ENCODE peak calls at places on chromosomes 1 and 21, in nine cellular contexts. One of them, this sample, is unnamed.

GRCh38 chr1:149977345-149977744 is 33.2 kb downstream of the OTUD7B start:
- DNase-seq in keratinocyte: no peak
- DNase-seq in uterus: no peak
- DNase-seq in CD8-positive, alpha-beta T cell: no peak
- DNase-seq in IMR-90: no peak
- DNase-seq in adrenal gland: no peak
- DNase-seq in fibroblast of lung: no peak
- DNase-seq in psoas muscle: no peak
- DNase-seq in prostate gland: no peak
- DNase-seq in this sample: no peak

GRCh38 chr1:181251001-181251712 is 162.7 kb downstream of the IER5 start:
- DNase-seq in keratinocyte: peak; percentile 55
- DNase-seq in uterus: no peak
- DNase-seq in CD8-positive, alpha-beta T cell: no peak
- DNase-seq in IMR-90: peak; percentile 57
- DNase-seq in adrenal gland: peak; percentile 49
- DNase-seq in fibroblast of lung: peak; percentile 84
- DNase-seq in psoas muscle: no peak
- DNase-seq in prostate gland: peak; percentile 74
- DNase-seq in this sample: peak; percentile 9

GRCh38 chr1:206739411-206740076 is 31.0 kb upstream of the IL19 start:
- DNase-seq in keratinocyte: no peak
- DNase-seq in uterus: no peak
- DNase-seq in CD8-positive, alpha-beta T cell: no peak
- DNase-seq in IMR-90: peak; percentile 33
- DNase-seq in adrenal gland: no peak
- DNase-seq in fibroblast of lung: no peak
- DNase-seq in psoas muscle: no peak
- DNase-seq in prostate gland: no peak
- DNase-seq in this sample: no peak

GRCh38 chr1:89941110-89941770 is 53.7 kb upstream of the ZNF326 start:
- DNase-seq in keratinocyte: no peak
- DNase-seq in uterus: no peak
- DNase-seq in CD8-positive, alpha-beta T cell: no peak
- DNase-seq in IMR-90: no peak
- DNase-seq in adrenal gland: no peak
- DNase-seq in fibroblast of lung: no peak
- DNase-seq in psoas muscle: no peak
- DNase-seq in prostate gland: no peak
- DNase-seq in this sample: no peak

GRCh38 chr1:217471403-217471802 is 159.5 kb downstream of the GPATCH2 start:
- DNase-seq in keratinocyte: no peak
- DNase-seq in uterus: no peak
- DNase-seq in CD8-positive, alpha-beta T cell: no peak
- DNase-seq in IMR-90: no peak
- DNase-seq in adrenal gland: no peak
- DNase-seq in fibroblast of lung: no peak
- DNase-seq in psoas muscle: no peak
- DNase-seq in prostate gland: no peak
- DNase-seq in this sample: no peak

GRCh38 chr1:34166191-34167090 is 1.4 kb upstream of the CSMD2 start:
- DNase-seq in keratinocyte: no peak
- DNase-seq in uterus: no peak
- DNase-seq in CD8-positive, alpha-beta T cell: no peak
- DNase-seq in IMR-90: no peak
- DNase-seq in adrenal gland: peak; percentile 70
- DNase-seq in fibroblast of lung: peak; percentile 44
- DNase-seq in psoas muscle: peak; percentile 48
- DNase-seq in prostate gland: no peak
- DNase-seq in this sample: no peak

GRCh38 chr1:156004843-156005593 is 15.7 kb downstream of the SSR2 start:
- DNase-seq in keratinocyte: no peak
- DNase-seq in uterus: no peak
- DNase-seq in CD8-positive, alpha-beta T cell: no peak
- DNase-seq in IMR-90: no peak
- DNase-seq in adrenal gland: no peak
- DNase-seq in fibroblast of lung: no peak
- DNase-seq in psoas muscle: no peak
- DNase-seq in prostate gland: no peak
- DNase-seq in this sample: no peak

GRCh38 chr1:72623299-72623708 is 341.0 kb upstream of the NEGR1 start:
- DNase-seq in keratinocyte: no peak
- DNase-seq in uterus: no peak
- DNase-seq in CD8-positive, alpha-beta T cell: no peak
- DNase-seq in IMR-90: peak; percentile 31
- DNase-seq in adrenal gland: no peak
- DNase-seq in fibroblast of lung: peak; percentile 46
- DNase-seq in psoas muscle: no peak
- DNase-seq in prostate gland: peak; percentile 4
- DNase-seq in this sample: peak; percentile 5

GRCh38 chr1:152673016-152673415 is 2.1 kb upstream of the LCE2C start:
- DNase-seq in keratinocyte: no peak
- DNase-seq in uterus: no peak
- DNase-seq in CD8-positive, alpha-beta T cell: no peak
- DNase-seq in IMR-90: no peak
- DNase-seq in adrenal gland: no peak
- DNase-seq in fibroblast of lung: no peak
- DNase-seq in psoas muscle: no peak
- DNase-seq in prostate gland: no peak
- DNase-seq in this sample: no peak

GRCh38 chr1:54218883-54219687 is 19.1 kb downstream of the MRPL37 start:
- DNase-seq in keratinocyte: no peak
- DNase-seq in uterus: no peak
- DNase-seq in CD8-positive, alpha-beta T cell: no peak
- DNase-seq in IMR-90: peak; percentile 16
- DNase-seq in adrenal gland: peak; percentile 66
- DNase-seq in fibroblast of lung: no peak
- DNase-seq in psoas muscle: no peak
- DNase-seq in prostate gland: no peak
- DNase-seq in this sample: no peak

GRCh38 chr21:29164330-29164942 is 34.0 kb downstream of the MAP3K7CL start:
- DNase-seq in keratinocyte: no peak
- DNase-seq in uterus: no peak
- DNase-seq in CD8-positive, alpha-beta T cell: no peak
- DNase-seq in IMR-90: peak; percentile 91
- DNase-seq in adrenal gland: peak; percentile 24
- DNase-seq in fibroblast of lung: peak; percentile 81
- DNase-seq in psoas muscle: no peak
- DNase-seq in prostate gland: no peak
- DNase-seq in this sample: no peak

GRCh38 chr1:207875532-207875931 is 35.4 kb downstream of the CD34 start:
- DNase-seq in keratinocyte: no peak
- DNase-seq in uterus: no peak
- DNase-seq in CD8-positive, alpha-beta T cell: no peak
- DNase-seq in IMR-90: no peak
- DNase-seq in adrenal gland: no peak
- DNase-seq in fibroblast of lung: no peak
- DNase-seq in psoas muscle: no peak
- DNase-seq in prostate gland: no peak
- DNase-seq in this sample: no peak

GRCh38 chr1:109466440-109467300 is at the start of gene SYPL2:
- DNase-seq in keratinocyte: no peak
- DNase-seq in uterus: peak; percentile 67
- DNase-seq in CD8-positive, alpha-beta T cell: no peak
- DNase-seq in IMR-90: peak; percentile 12
- DNase-seq in adrenal gland: peak; percentile 77
- DNase-seq in fibroblast of lung: peak; percentile 15
- DNase-seq in psoas muscle: peak; percentile 95
- DNase-seq in prostate gland: no peak
- DNase-seq in this sample: no peak

GRCh38 chr1:10434590-10434989 is 4.4 kb downstream of the CENPS start:
- DNase-seq in keratinocyte: no peak
- DNase-seq in uterus: no peak
- DNase-seq in CD8-positive, alpha-beta T cell: no peak
- DNase-seq in IMR-90: no peak
- DNase-seq in adrenal gland: no peak
- DNase-seq in fibroblast of lung: no peak
- DNase-seq in psoas muscle: no peak
- DNase-seq in prostate gland: no peak
- DNase-seq in this sample: no peak

DNA sequence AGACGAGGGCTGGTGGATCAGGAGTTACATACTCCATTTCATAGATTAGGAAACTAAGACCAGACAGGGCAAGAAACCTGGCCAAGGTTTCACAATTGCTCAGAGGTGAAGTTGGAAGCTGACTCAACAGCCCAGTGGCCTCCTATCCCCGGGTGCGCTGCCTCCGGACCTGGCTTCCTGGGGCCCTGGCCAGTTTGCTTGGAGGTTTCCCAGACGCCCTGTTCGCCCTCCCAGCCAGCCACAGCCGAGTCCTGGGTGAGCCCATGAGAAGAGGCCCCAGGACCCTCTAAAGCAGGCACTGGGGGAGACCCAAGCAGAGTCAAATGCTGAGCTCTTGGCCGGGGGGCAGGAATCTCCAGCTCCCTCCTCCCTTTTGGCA is 180.1 kb downstream of the ZBTB18 start:
- DNase-seq in keratinocyte: no peak
- DNase-seq in uterus: no peak
- DNase-seq in CD8-positive, alpha-beta T cell: no peak
- DNase-seq in IMR-90: no peak
- DNase-seq in adrenal gland: no peak
- DNase-seq in fibroblast of lung: peak; percentile 51
- DNase-seq in psoas muscle: peak; percentile 78
- DNase-seq in prostate gland: no peak
- DNase-seq in this sample: no peak
- H3K4me3 ChIP-seq in keratinocyte: no peak overlapping the region
- H3K4me3 ChIP-seq in uterus: no peak overlapping the region
- H3K4me3 ChIP-seq in CD8-positive, alpha-beta T cell: no peak overlapping the region
- H3K4me3 ChIP-seq in IMR-90: no peak overlapping the region
- H3K4me3 ChIP-seq in adrenal gland: no peak overlapping the region
- H3K4me3 ChIP-seq in fibroblast of lung: no peak overlapping the region
- H3K4me3 ChIP-seq in psoas muscle: peak overlapping the region; percentile 52
- H3K4me3 ChIP-seq in prostate gland: peak overlapping the region; percentile 10
- H3K4me3 ChIP-seq in this sample: no peak overlapping the region

DNA sequence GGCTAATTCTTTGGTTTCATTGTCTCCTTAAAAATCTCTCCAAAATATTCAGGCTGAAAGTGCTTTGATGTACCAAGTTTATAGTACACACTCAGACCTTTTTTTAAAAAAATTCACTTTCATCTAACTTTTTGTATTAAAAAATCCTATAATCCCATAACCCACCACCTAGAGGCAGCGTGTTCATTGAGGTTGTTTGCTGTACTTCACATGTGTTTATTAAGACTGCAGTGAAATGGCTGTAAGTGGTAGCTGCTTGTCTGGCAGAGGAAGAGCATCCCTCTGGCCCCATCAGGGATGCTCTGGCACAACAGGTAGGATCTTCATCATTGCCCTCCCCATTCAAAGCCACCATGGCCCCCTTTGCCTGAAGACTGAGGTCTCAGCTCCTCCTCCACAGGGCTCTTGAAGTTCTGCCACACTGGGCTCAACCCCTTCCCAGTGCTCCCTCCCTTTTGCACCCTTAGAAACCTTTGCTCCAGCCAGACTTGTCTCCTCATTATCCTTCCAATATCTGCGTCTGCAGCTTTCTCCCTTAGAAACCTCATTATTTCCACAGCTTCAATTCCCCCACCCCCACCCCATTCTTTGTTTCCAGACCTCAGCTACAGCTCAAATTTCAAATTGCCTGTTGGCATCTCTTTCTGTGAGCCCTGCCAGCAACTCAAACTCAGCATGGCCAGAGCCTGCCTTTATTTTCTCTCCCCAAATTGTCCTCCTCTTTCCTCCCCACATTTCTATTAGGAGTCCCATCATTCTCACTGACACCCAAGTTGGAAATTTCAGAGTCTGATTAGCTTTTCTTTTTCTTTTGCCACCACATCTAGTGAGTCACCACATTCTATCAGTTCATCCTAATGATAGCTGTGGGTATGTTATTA is 369.6 kb upstream of the USP24 start:
- DNase-seq in keratinocyte: no peak
- DNase-seq in uterus: peak; percentile 61
- DNase-seq in CD8-positive, alpha-beta T cell: no peak
- DNase-seq in IMR-90: peak; percentile 44
- DNase-seq in adrenal gland: no peak
- DNase-seq in fibroblast of lung: peak; percentile 67
- DNase-seq in psoas muscle: no peak
- DNase-seq in prostate gland: no peak
- DNase-seq in this sample: no peak
- TF ChIP-seq CTCF in keratinocyte: no peak
- TF ChIP-seq CTCF in uterus: no peak
- TF ChIP-seq CTCF in CD8-positive, alpha-beta T cell: no peak
- TF ChIP-seq CTCF in IMR-90: peak; percentile 34
- TF ChIP-seq CTCF in adrenal gland: no peak
- TF ChIP-seq CTCF in fibroblast of lung: peak; percentile 32
- TF ChIP-seq CTCF in psoas muscle: no peak
- TF ChIP-seq CTCF in prostate gland: no peak
- TF ChIP-seq CTCF in this sample: no peak

GRCh38 chr1:12275370-12275769 is 45.5 kb downstream of the VPS13D start:
- DNase-seq in keratinocyte: no peak
- DNase-seq in uterus: peak; percentile 35
- DNase-seq in CD8-positive, alpha-beta T cell: peak; percentile 5
- DNase-seq in IMR-90: no peak
- DNase-seq in adrenal gland: peak; percentile 10
- DNase-seq in fibroblast of lung: no peak
- DNase-seq in psoas muscle: peak; percentile 64
- DNase-seq in prostate gland: no peak
- DNase-seq in this sample: no peak

GRCh38 chr1:12276225-12276624 is 46.4 kb downstream of the VPS13D start:
- DNase-seq in keratinocyte: no peak
- DNase-seq in uterus: peak; percentile 53
- DNase-seq in CD8-positive, alpha-beta T cell: no peak
- DNase-seq in IMR-90: peak; percentile 51
- DNase-seq in adrenal gland: peak; percentile 4
- DNase-seq in fibroblast of lung: peak; percentile 19
- DNase-seq in psoas muscle: no peak
- DNase-seq in prostate gland: no peak
- DNase-seq in this sample: no peak

GRCh38 chr1:12272770-12273169 is 42.9 kb downstream of the VPS13D start:
- DNase-seq in keratinocyte: no peak
- DNase-seq in uterus: no peak
- DNase-seq in CD8-positive, alpha-beta T cell: no peak
- DNase-seq in IMR-90: no peak
- DNase-seq in adrenal gland: no peak
- DNase-seq in fibroblast of lung: no peak
- DNase-seq in psoas muscle: no peak
- DNase-seq in prostate gland: no peak
- DNase-seq in this sample: no peak

DNA sequence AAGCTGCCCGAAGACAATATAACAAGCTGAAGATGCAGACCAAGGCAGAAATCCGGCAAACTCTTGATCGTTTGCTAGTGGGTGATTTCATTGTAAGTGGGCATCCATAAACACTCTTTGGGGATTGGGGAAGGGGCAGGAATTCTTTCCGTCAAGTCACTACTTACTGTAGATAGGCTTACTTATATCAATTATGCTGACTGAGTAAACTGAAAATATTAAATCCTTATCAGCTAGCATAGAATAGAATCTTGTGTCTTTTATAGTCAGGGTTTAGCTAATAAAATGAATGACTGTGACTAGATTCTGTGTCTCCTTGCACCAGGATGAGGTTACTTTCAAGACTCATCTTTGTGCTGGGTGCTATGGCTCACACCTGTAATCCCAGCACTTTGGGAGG is 41.2 kb downstream of the VPS13D start:
- DNase-seq in keratinocyte: no peak
- DNase-seq in uterus: no peak
- DNase-seq in CD8-positive, alpha-beta T cell: no peak
- DNase-seq in IMR-90: no peak
- DNase-seq in adrenal gland: no peak
- DNase-seq in fibroblast of lung: no peak
- DNase-seq in psoas muscle: no peak
- DNase-seq in prostate gland: no peak
- DNase-seq in this sample: no peak
- H3K36me3 ChIP-seq in keratinocyte: peaks cover 13% of the 10 kb centered on the region
- H3K36me3 ChIP-seq in uterus: no peaks in the 10 kb centered on the region
- H3K36me3 ChIP-seq in CD8-positive, alpha-beta T cell: peaks cover 26% of the 10 kb centered on the region
- H3K36me3 ChIP-seq in IMR-90: peaks cover 37% of the 10 kb centered on the region
- H3K36me3 ChIP-seq in adrenal gland: peaks cover 70% of the 10 kb centered on the region
- H3K36me3 ChIP-seq in fibroblast of lung: peaks cover 8% of the 10 kb centered on the region
- H3K36me3 ChIP-seq in psoas muscle: peaks cover 8% of the 10 kb centered on the region
- H3K36me3 ChIP-seq in prostate gland: peaks cover 4% of the 10 kb centered on the region
- H3K36me3 ChIP-seq in this sample: peaks cover 1% of the 10 kb centered on the region

GRCh38 chr1:203477748-203478147 is 2.1 kb downstream of the PRELP start:
- DNase-seq in keratinocyte: no peak
- DNase-seq in uterus: no peak
- DNase-seq in CD8-positive, alpha-beta T cell: no peak
- DNase-seq in IMR-90: no peak
- DNase-seq in adrenal gland: no peak
- DNase-seq in fibroblast of lung: no peak
- DNase-seq in psoas muscle: no peak
- DNase-seq in prostate gland: no peak
- DNase-seq in this sample: no peak
- H3K4me3 ChIP-seq in keratinocyte: no peak overlapping the region
- H3K4me3 ChIP-seq in uterus: peak overlapping the region; percentile 68
- H3K4me3 ChIP-seq in CD8-positive, alpha-beta T cell: no peak overlapping the region
- H3K4me3 ChIP-seq in IMR-90: no peak overlapping the region
- H3K4me3 ChIP-seq in adrenal gland: no peak overlapping the region
- H3K4me3 ChIP-seq in fibroblast of lung: no peak overlapping the region
- H3K4me3 ChIP-seq in psoas muscle: peak overlapping the region; percentile 44
- H3K4me3 ChIP-seq in prostate gland: peak overlapping the region; percentile 9
- H3K4me3 ChIP-seq in this sample: no peak overlapping the region

This sample was measured in kidney epithelial cell.